ENCODE peak calls at places on chromosome 16, in four cellular contexts. One of them, this sample, is unnamed.

GRCh38 chr16:70712942-70713341 is 27.1 kb upstream of the MTSS2 start:
- DNase-seq in NCI-H1694 treated with DMSO at 0.1 percent for 48 hours: no peak
- DNase-seq in Calu3: no peak
- DNase-seq in stimulated activated CD4-positive, alpha-beta T cell treated with anti-CD3 and anti-CD28 coated beads, Interleukin-12 subunit alpha, Interleukin-12 subunit beta, amount 100 ng/mL, for 4 hours: no peak
- DNase-seq in this sample: no peak

GRCh38 chr16:2767140-2767731 is 9.8 kb downstream of the ELOB start:
- DNase-seq in NCI-H1694 treated with DMSO at 0.1 percent for 48 hours: no peak
- DNase-seq in Calu3: no peak
- DNase-seq in stimulated activated CD4-positive, alpha-beta T cell treated with anti-CD3 and anti-CD28 coated beads, Interleukin-12 subunit alpha, Interleukin-12 subunit beta, amount 100 ng/mL, for 4 hours: no peak
- DNase-seq in this sample: no peak

GRCh38 chr16:60091479-60091878 is 1357.4 kb upstream of the GOT2 start:
- DNase-seq in NCI-H1694 treated with DMSO at 0.1 percent for 48 hours: no peak
- DNase-seq in Calu3: no peak
- DNase-seq in stimulated activated CD4-positive, alpha-beta T cell treated with anti-CD3 and anti-CD28 coated beads, Interleukin-12 subunit alpha, Interleukin-12 subunit beta, amount 100 ng/mL, for 4 hours: no peak
- DNase-seq in this sample: no peak

GRCh38 chr16:3637371-3637923 is 17.0 kb upstream of the DNASE1 start:
- DNase-seq in NCI-H1694 treated with DMSO at 0.1 percent for 48 hours: no peak
- DNase-seq in Calu3: no peak
- DNase-seq in stimulated activated CD4-positive, alpha-beta T cell treated with anti-CD3 and anti-CD28 coated beads, Interleukin-12 subunit alpha, Interleukin-12 subunit beta, amount 100 ng/mL, for 4 hours: peak; percentile 23
- DNase-seq in this sample: no peak

GRCh38 chr16:6081320-6081976 is 983.9 kb upstream of the EEF2KMT start:
- DNase-seq in NCI-H1694 treated with DMSO at 0.1 percent for 48 hours: peak; percentile 47
- DNase-seq in Calu3: peak; percentile 60
- DNase-seq in stimulated activated CD4-positive, alpha-beta T cell treated with anti-CD3 and anti-CD28 coated beads, Interleukin-12 subunit alpha, Interleukin-12 subunit beta, amount 100 ng/mL, for 4 hours: no peak
- DNase-seq in this sample: peak; percentile 53

GRCh38 chr16:15967223-15967546 is 17.8 kb downstream of the ABCC1 start:
- DNase-seq in NCI-H1694 treated with DMSO at 0.1 percent for 48 hours: no peak
- DNase-seq in Calu3: no peak
- DNase-seq in stimulated activated CD4-positive, alpha-beta T cell treated with anti-CD3 and anti-CD28 coated beads, Interleukin-12 subunit alpha, Interleukin-12 subunit beta, amount 100 ng/mL, for 4 hours: no peak
- DNase-seq in this sample: no peak

GRCh38 chr16:20866161-20866772 is 33.9 kb downstream of the DCUN1D3 start:
- DNase-seq in NCI-H1694 treated with DMSO at 0.1 percent for 48 hours: no peak
- DNase-seq in Calu3: peak; percentile 61
- DNase-seq in stimulated activated CD4-positive, alpha-beta T cell treated with anti-CD3 and anti-CD28 coated beads, Interleukin-12 subunit alpha, Interleukin-12 subunit beta, amount 100 ng/mL, for 4 hours: no peak
- DNase-seq in this sample: no peak

GRCh38 chr16:27285676-27286196 is 17.2 kb upstream of the NSMCE1 start:
- DNase-seq in NCI-H1694 treated with DMSO at 0.1 percent for 48 hours: no peak
- DNase-seq in Calu3: no peak
- DNase-seq in stimulated activated CD4-positive, alpha-beta T cell treated with anti-CD3 and anti-CD28 coated beads, Interleukin-12 subunit alpha, Interleukin-12 subunit beta, amount 100 ng/mL, for 4 hours: no peak
- DNase-seq in this sample: no peak

GRCh38 chr16:4136229-4136813 is 20.1 kb upstream of the ADCY9 start:
- DNase-seq in NCI-H1694 treated with DMSO at 0.1 percent for 48 hours: no peak
- DNase-seq in Calu3: peak; percentile 84
- DNase-seq in stimulated activated CD4-positive, alpha-beta T cell treated with anti-CD3 and anti-CD28 coated beads, Interleukin-12 subunit alpha, Interleukin-12 subunit beta, amount 100 ng/mL, for 4 hours: no peak
- DNase-seq in this sample: peak; percentile 14

GRCh38 chr16:15461376-15461775 is 27.0 kb downstream of the BMERB1 start:
- DNase-seq in NCI-H1694 treated with DMSO at 0.1 percent for 48 hours: no peak
- DNase-seq in Calu3: no peak
- DNase-seq in stimulated activated CD4-positive, alpha-beta T cell treated with anti-CD3 and anti-CD28 coated beads, Interleukin-12 subunit alpha, Interleukin-12 subunit beta, amount 100 ng/mL, for 4 hours: no peak
- DNase-seq in this sample: no peak

GRCh38 chr16:15825750-15826305 is 31.0 kb downstream of the MYH11 start:
- DNase-seq in NCI-H1694 treated with DMSO at 0.1 percent for 48 hours: no peak
- DNase-seq in Calu3: no peak
- DNase-seq in stimulated activated CD4-positive, alpha-beta T cell treated with anti-CD3 and anti-CD28 coated beads, Interleukin-12 subunit alpha, Interleukin-12 subunit beta, amount 100 ng/mL, for 4 hours: no peak
- DNase-seq in this sample: no peak

GRCh38 chr16:68287276-68288251 is 23.2 kb downstream of the SLC7A6OS start:
- DNase-seq in NCI-H1694 treated with DMSO at 0.1 percent for 48 hours: no peak
- DNase-seq in Calu3: no peak
- DNase-seq in stimulated activated CD4-positive, alpha-beta T cell treated with anti-CD3 and anti-CD28 coated beads, Interleukin-12 subunit alpha, Interleukin-12 subunit beta, amount 100 ng/mL, for 4 hours: no peak
- DNase-seq in this sample: no peak

GRCh38 chr16:49023095-49023494 is 258.5 kb downstream of the CBLN1 start:
- DNase-seq in NCI-H1694 treated with DMSO at 0.1 percent for 48 hours: no peak
- DNase-seq in Calu3: no peak
- DNase-seq in stimulated activated CD4-positive, alpha-beta T cell treated with anti-CD3 and anti-CD28 coated beads, Interleukin-12 subunit alpha, Interleukin-12 subunit beta, amount 100 ng/mL, for 4 hours: no peak
- DNase-seq in this sample: no peak

GRCh38 chr16:69166221-69166833 is 20.6 kb upstream of the SNTB2 start:
- DNase-seq in NCI-H1694 treated with DMSO at 0.1 percent for 48 hours: no peak
- DNase-seq in Calu3: no peak
- DNase-seq in stimulated activated CD4-positive, alpha-beta T cell treated with anti-CD3 and anti-CD28 coated beads, Interleukin-12 subunit alpha, Interleukin-12 subunit beta, amount 100 ng/mL, for 4 hours: peak; percentile 67
- DNase-seq in this sample: no peak

GRCh38 chr16:3646348-3646920 is 8.1 kb upstream of the DNASE1 start:
- DNase-seq in NCI-H1694 treated with DMSO at 0.1 percent for 48 hours: no peak
- DNase-seq in Calu3: peak; percentile 78
- DNase-seq in stimulated activated CD4-positive, alpha-beta T cell treated with anti-CD3 and anti-CD28 coated beads, Interleukin-12 subunit alpha, Interleukin-12 subunit beta, amount 100 ng/mL, for 4 hours: no peak
- DNase-seq in this sample: no peak